ENCODE peak calls at places on chromosomes 7 and 10, in eight cellular contexts. G, U, Q, F, O, C, V and D are unnamed samples.

GRCh38 chr7:124764071-124764846 is 1.3 kb downstream of the GPR37 start:
- DNase-seq in O (no peak), G (no peak), V (peak; percentile 63), U (no peak), F (peak; percentile 16), Q (peak; percentile 66), C (no peak), D (no peak)

GRCh38 chr10:78844956-78845355 is 223.8 kb upstream of the ZMIZ1 start:
- DNase-seq in V (no peak), U (no peak), O (no peak), C (no peak), F (no peak), G (no peak), Q (no peak), D (no peak)

GRCh38 chr10:88759366-88760101 is at the start of gene LIPN:
- DNase-seq in Q (no peak), V (no peak), G (no peak), F (peak; percentile 3), C (no peak), U (peak; percentile 70), O (no peak), D (no peak)

GRCh38 chr10:14074062-14074884 is 256.5 kb downstream of the FRMD4A start:
- DNase-seq in G (peak; percentile 94), F (no peak), O (peak; percentile 64), U (no peak), V (peak; percentile 96), Q (no peak), C (peak; percentile 27), D (peak; percentile 99)

GRCh38 chr10:15118615-15119014 is 21.5 kb downstream of the RPP38 start:
- DNase-seq in O (no peak), G (no peak), C (no peak), Q (no peak), V (no peak), U (no peak), F (no peak), D (no peak)

GRCh38 chr10:16519908-16520861 is 1.5 kb downstream of the C1QL3 start:
- DNase-seq in V (no peak), O (no peak), G (no peak), F (no peak), U (no peak), C (no peak), Q (no peak), D (no peak)

GRCh38 chr10:8041284-8042031 is 13.0 kb upstream of the GATA3 start:
- DNase-seq in U (no peak), F (no peak), C (no peak), V (no peak), O (no peak), G (no peak), Q (no peak), D (no peak)

GRCh38 chr10:48602401-48603135 is 2.3 kb downstream of the ARHGAP22 start:
- DNase-seq in U (no peak), C (no peak), O (no peak), V (no peak), Q (no peak), F (no peak), G (no peak), D (no peak)

GRCh38 chr10:115417585-115418265 is 324.6 kb downstream of the ATRNL1 start:
- DNase-seq in C (peak; percentile 60), O (peak; percentile 8), F (no peak), V (peak; percentile 21), G (peak; percentile 63), Q (peak; percentile 85), U (peak; percentile 48), D (peak; percentile 64)

GRCh38 chr10:83343676-83344075 is 795.6 kb upstream of the GHITM start:
- DNase-seq in G (no peak), Q (no peak), F (no peak), U (no peak), C (no peak), O (no peak), V (no peak), D (no peak)